ENCODE peak calls at places on chromosomes 6 and 20, in six cellular contexts. U is fibroblast of pulmonary artery, F is BE2C, V is osteocyte, W is neural progenitor cell, J is fibroblast of lung. H is an unnamed sample.

GRCh38 chr6:56851104-56851503 is 103.8 kb upstream of the BEND6 start:
- DNase-seq in F (no peak), J (peak; percentile 46), W (peak; percentile 29), V (no peak), U (peak; percentile 37), H (peak; percentile 27)

GRCh38 chr20:9441948-9442347 is 72.4 kb upstream of the LAMP5 start:
- DNase-seq in F (no peak), U (no peak), W (no peak), V (no peak), J (no peak), H (no peak)

GRCh38 chr6:159116343-159116742 is 52.9 kb upstream of the FNDC1 start:
- DNase-seq in J (no peak), F (no peak), U (no peak), W (no peak), V (no peak), H (no peak)

GRCh38 chr20:2451939-2452732 is 18.5 kb downstream of the SNRPB start:
- DNase-seq in J (peak; percentile 70), F (peak; percentile 71), U (peak; percentile 84), V (no peak), W (peak; percentile 84), H (peak; percentile 81)

GRCh38 chr6:124590001-124590400 is 372.2 kb upstream of the RNF217 start:
- DNase-seq in U (no peak), F (no peak), J (no peak), V (no peak), W (no peak), H (peak; percentile 47)

GRCh38 chr20:3173582-3174441 is 463 bp upstream of the LZTS3 start:
- DNase-seq in W (peak; percentile 98), F (peak; percentile 97), V (peak; percentile 95), J (peak; percentile 68), U (peak; percentile 75), H (peak; percentile 83)

GRCh38 chr6:32837651-32838113 is 857 bp downstream of the TAP2 start:
- DNase-seq in U (no peak), V (no peak), W (no peak), J (no peak), F (no peak), H (peak; percentile 45)

GRCh38 chr20:34058831-34059230 is 53.2 kb downstream of the EIF2S2 start:
- DNase-seq in J (no peak), U (no peak), V (no peak), W (no peak), F (no peak), H (no peak)

GRCh38 chr20:9038791-9039190 is 30.1 kb upstream of the PLCB4 start:
- DNase-seq in F (no peak), W (no peak), J (peak; percentile 55), V (no peak), U (no peak), H (no peak)

GRCh38 chr6:63527658-63528514 is 44.4 kb upstream of the LOC128125822 start:
- DNase-seq in U (peak; percentile 92), J (peak; percentile 99), F (no peak), V (no peak), W (no peak), H (peak; percentile 98)

GRCh38 chr20:50303573-50304500 is 113.2 kb downstream of the CEBPB start:
- DNase-seq in V (no peak), F (peak; percentile 97), J (peak; percentile 93), W (no peak), U (peak; percentile 98), H (peak; percentile 61)

DNA sequence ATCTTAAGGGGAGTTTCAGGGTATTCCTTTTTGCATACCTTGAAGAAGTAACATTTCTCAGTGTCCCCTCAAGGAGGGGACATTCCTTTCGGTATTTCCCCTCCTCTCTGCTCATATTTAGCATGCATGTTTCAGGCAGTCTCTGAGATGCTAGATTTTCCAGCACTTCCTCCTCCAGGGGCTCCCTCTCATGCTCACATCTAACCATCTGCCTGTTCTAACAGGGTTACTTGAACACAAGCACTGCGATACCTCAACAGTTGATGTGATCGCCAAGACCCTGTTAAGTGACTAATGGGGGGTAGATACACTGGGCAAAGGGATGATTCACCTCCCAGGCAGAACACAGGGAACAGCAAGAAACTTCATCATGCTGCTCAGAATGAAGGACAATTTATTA is 12.9 kb upstream of the MCM3 start:
- DNase-seq in U (no peak), J (no peak), V (no peak), F (no peak), W (no peak), H (no peak)
- TF ChIP-seq CTCF in U (no peak), J (no peak), V (no peak), F (no peak), W (no peak), H (no peak)

DNA sequence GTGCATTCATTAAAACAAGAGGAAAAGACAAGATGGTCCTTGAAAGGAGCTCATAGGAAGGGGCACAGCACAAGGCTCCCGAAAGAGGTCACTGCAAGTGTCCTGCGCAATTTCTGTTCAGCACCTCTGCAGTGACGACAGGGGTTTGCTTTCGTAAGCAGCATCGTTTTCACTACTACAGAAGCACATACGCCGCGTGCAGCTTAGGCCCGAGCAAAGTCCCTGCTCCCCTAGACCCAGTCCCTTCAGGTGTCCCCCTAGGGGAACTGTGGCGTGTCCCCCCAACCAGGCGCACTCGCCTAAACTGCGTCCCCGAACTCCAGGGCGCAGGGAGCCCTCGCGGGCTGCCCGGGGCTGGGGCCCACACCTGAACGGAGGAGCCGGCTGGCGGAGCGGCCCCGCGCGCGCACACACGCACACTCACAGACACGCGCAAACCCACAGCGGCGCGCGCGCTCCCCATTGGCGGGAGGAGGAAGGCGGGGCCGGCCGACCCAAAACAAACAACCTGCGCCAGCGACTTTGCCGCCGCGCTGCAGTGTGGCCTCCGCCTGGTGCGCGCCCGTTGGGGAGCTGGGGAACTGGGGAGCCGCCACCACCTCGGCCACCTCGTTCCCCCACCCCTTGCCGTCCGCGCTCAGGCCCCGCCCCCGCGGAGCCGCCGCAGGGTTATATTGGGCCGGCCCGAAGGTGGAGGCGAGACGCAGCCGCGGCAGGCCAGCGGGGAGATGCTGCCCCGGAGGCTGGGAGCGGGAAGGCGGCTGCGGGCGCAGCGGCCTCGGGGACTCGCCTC is at the start of gene FOXQ1:
- DNase-seq in W (peak; percentile 72), V (peak; percentile 84), J (peak; percentile 76), F (no peak), U (no peak), H (peak; percentile 45)
- TF ChIP-seq CTCF in W (no peak), V (no peak), J (no peak), F (no peak), U (no peak), H (no peak)

GRCh38 chr6:30490031-30490876 is 945 bp downstream of the HLA-E start:
- DNase-seq in W (peak; percentile 85), U (peak; percentile 65), J (peak; percentile 58), F (peak; percentile 45), V (peak; percentile 85), H (peak; percentile 71)

GRCh38 chr6:30491963-30492616 is 2.8 kb downstream of the HLA-E start:
- DNase-seq in V (peak; percentile 42), F (no peak), U (no peak), J (no peak), W (no peak), H (no peak)

GRCh38 chr6:30495993-30496392 is 6.7 kb downstream of the HLA-E start:
- DNase-seq in F (no peak), U (no peak), W (no peak), J (no peak), V (no peak), H (no peak)

GRCh38 chr6:30494275-30494990 is 5.1 kb downstream of the HLA-E start:
- DNase-seq in F (no peak), J (no peak), U (no peak), V (peak; percentile 25), W (no peak), H (no peak)

GRCh38 chr6:30493643-30494250 is 4.4 kb downstream of the HLA-E start:
- DNase-seq in F (no peak), J (no peak), U (no peak), W (peak; percentile 60), V (peak; percentile 74), H (no peak)
- TF ChIP-seq CTCF in F (peak; percentile 37), J (no peak), U (peak; percentile 18), W (peak; percentile 57), V (no peak), H (no peak)

GRCh38 chr6:156752666-156753301 is 24.4 kb upstream of the ARID1B start:
- DNase-seq in J (no peak), F (no peak), V (no peak), U (no peak), W (no peak), H (peak; percentile 26)
- TF ChIP-seq CTCF in J (no peak), F (peak; percentile 29), V (no peak), U (peak; percentile 17), W (peak; percentile 34), H (no peak)

GRCh38 chr6:3776881-3777507 is 25.5 kb upstream of the PXDC1 start:
- DNase-seq in W (peak; percentile 41), J (no peak), U (no peak), F (no peak), V (no peak), H (no peak)
- TF ChIP-seq CTCF in W (peak; percentile 10), J (no peak), U (no peak), F (peak; percentile 14), V (no peak), H (no peak)

GRCh38 chr6:157563611-157564284 is 182.8 kb downstream of the ZDHHC14 start:
- DNase-seq in U (no peak), V (peak; percentile 67), J (no peak), F (no peak), W (no peak), H (no peak)
- TF ChIP-seq CTCF in U (no peak), V (no peak), J (no peak), F (no peak), W (no peak), H (no peak)

GRCh38 chr6:42166444-42167141 is 6.6 kb upstream of the GUCA1A start:
- DNase-seq in U (peak; percentile 81), W (peak; percentile 87), V (peak; percentile 89), J (peak; percentile 76), F (peak; percentile 84), H (peak; percentile 85)
- TF ChIP-seq CTCF in U (peak; percentile 96), W (peak; percentile 93), V (peak; percentile 93), J (peak; percentile 96), F (peak; percentile 98), H (peak; percentile 97)

GRCh38 chr6:83592770-83593394 is 80.5 kb downstream of the PRSS35 start:
- DNase-seq in V (no peak), U (peak; percentile 9), W (peak; percentile 38), J (peak; percentile 8), F (peak; percentile 26), H (peak; percentile 52)
- TF ChIP-seq CTCF in V (peak; percentile 40), U (peak; percentile 62), W (peak; percentile 62), J (peak; percentile 54), F (peak; percentile 77), H (peak; percentile 48)

GRCh38 chr6:166434336-166434735 is 51.6 kb upstream of the MPC1 start:
- DNase-seq in W (no peak), V (no peak), J (no peak), U (no peak), F (no peak), H (no peak)

GRCh38 chr6:166433096-166433495 is 50.4 kb upstream of the MPC1 start:
- DNase-seq in V (no peak), J (no peak), F (no peak), W (no peak), U (no peak), H (no peak)

GRCh38 chr6:166437661-166438060 is 54.9 kb upstream of the MPC1 start:
- DNase-seq in W (no peak), J (no peak), F (no peak), U (no peak), V (no peak), H (no peak)

GRCh38 chr6:166436195-166437139 is 53.7 kb upstream of the MPC1 start:
- DNase-seq in W (no peak), U (no peak), F (no peak), V (no peak), J (no peak), H (no peak)

GRCh38 chr6:166435574-166435973 is 52.8 kb upstream of the MPC1 start:
- DNase-seq in W (no peak), V (no peak), J (no peak), U (no peak), F (peak; percentile 58), H (no peak)
- TF ChIP-seq CTCF in W (no peak), V (no peak), J (no peak), U (no peak), F (peak; percentile 55), H (no peak)

H was measured in MCF 10A.